ENCODE peak calls at places on chromosomes 16 and 17, in nine cellular contexts. One of them, this sample, is unnamed.

GRCh38 chr16:12020007-12020406 is 43.5 kb downstream of the SNX29 start:
- DNase-seq in mesenteric fat pad: no peak
- DNase-seq in T-helper 1 cell: no peak
- DNase-seq in NCI-H460: no peak
- DNase-seq in frontal cortex: no peak
- DNase-seq in T-helper 2 cell: no peak
- DNase-seq in NCI-H2081: no peak
- DNase-seq in DND-41: no peak
- DNase-seq in brain microvascular endothelial cell: no peak
- DNase-seq in this sample: no peak

GRCh38 chr17:66416207-66416940 is 114.0 kb downstream of the PRKCA start:
- DNase-seq in brain microvascular endothelial cell: no peak
- DNase-seq in mesenteric fat pad: no peak
- DNase-seq in frontal cortex: no peak
- DNase-seq in T-helper 2 cell: no peak
- DNase-seq in NCI-H2081: peak
- DNase-seq in T-helper 1 cell: no peak
- DNase-seq in NCI-H460: no peak
- DNase-seq in DND-41: no peak
- DNase-seq in this sample: no peak

GRCh38 chr17:48055531-48056245 is 7.5 kb downstream of the NFE2L1 start:
- DNase-seq in NCI-H2081: no peak
- DNase-seq in DND-41: peak
- DNase-seq in T-helper 2 cell: no peak
- DNase-seq in T-helper 1 cell: no peak
- DNase-seq in mesenteric fat pad: peak
- DNase-seq in NCI-H460: peak
- DNase-seq in brain microvascular endothelial cell: no peak
- DNase-seq in frontal cortex: no peak
- DNase-seq in this sample: no peak

GRCh38 chr17:17151055-17151454 is 55.1 kb downstream of the PLD6 start:
- DNase-seq in NCI-H460: no peak
- DNase-seq in DND-41: no peak
- DNase-seq in T-helper 1 cell: no peak
- DNase-seq in T-helper 2 cell: no peak
- DNase-seq in brain microvascular endothelial cell: peak
- DNase-seq in NCI-H2081: no peak
- DNase-seq in mesenteric fat pad: no peak
- DNase-seq in frontal cortex: no peak
- DNase-seq in this sample: no peak

GRCh38 chr17:40564195-40564882 is 933 bp downstream of the CCR7 start:
- DNase-seq in mesenteric fat pad: peak
- DNase-seq in T-helper 2 cell: no peak
- DNase-seq in frontal cortex: no peak
- DNase-seq in NCI-H2081: no peak
- DNase-seq in NCI-H460: no peak
- DNase-seq in DND-41: no peak
- DNase-seq in brain microvascular endothelial cell: no peak
- DNase-seq in T-helper 1 cell: no peak
- DNase-seq in this sample: no peak

GRCh38 chr17:48472485-48473281 is 42.7 kb upstream of the SKAP1 start:
- DNase-seq in brain microvascular endothelial cell: peak
- DNase-seq in DND-41: no peak
- DNase-seq in mesenteric fat pad: no peak
- DNase-seq in T-helper 2 cell: no peak
- DNase-seq in frontal cortex: no peak
- DNase-seq in NCI-H460: no peak
- DNase-seq in NCI-H2081: peak
- DNase-seq in T-helper 1 cell: no peak
- DNase-seq in this sample: no peak

GRCh38 chr17:9409026-9409425 is 166.6 kb downstream of the STX8 start:
- DNase-seq in mesenteric fat pad: no peak
- DNase-seq in T-helper 1 cell: no peak
- DNase-seq in T-helper 2 cell: no peak
- DNase-seq in brain microvascular endothelial cell: no peak
- DNase-seq in NCI-H2081: no peak
- DNase-seq in NCI-H460: no peak
- DNase-seq in frontal cortex: no peak
- DNase-seq in DND-41: no peak
- DNase-seq in this sample: no peak

GRCh38 chr17:36602030-36602737 is 801 bp downstream of the MRM1 start:
- DNase-seq in mesenteric fat pad: peak
- DNase-seq in T-helper 2 cell: no peak
- DNase-seq in NCI-H460: no peak
- DNase-seq in DND-41: peak
- DNase-seq in T-helper 1 cell: no peak
- DNase-seq in frontal cortex: no peak
- DNase-seq in NCI-H2081: peak
- DNase-seq in brain microvascular endothelial cell: no peak
- DNase-seq in this sample: no peak

GRCh38 chr17:79711715-79712305 is 18.9 kb upstream of the ENPP7 start:
- DNase-seq in mesenteric fat pad: no peak
- DNase-seq in frontal cortex: no peak
- DNase-seq in DND-41: no peak
- DNase-seq in brain microvascular endothelial cell: no peak
- DNase-seq in NCI-H460: no peak
- DNase-seq in T-helper 1 cell: no peak
- DNase-seq in NCI-H2081: no peak
- DNase-seq in T-helper 2 cell: no peak
- DNase-seq in this sample: no peak

GRCh38 chr16:22424161-22424937 is 49.9 kb upstream of the CDR2 start:
- DNase-seq in T-helper 1 cell: no peak
- DNase-seq in DND-41: no peak
- DNase-seq in mesenteric fat pad: no peak
- DNase-seq in NCI-H460: no peak
- DNase-seq in frontal cortex: no peak
- DNase-seq in NCI-H2081: no peak
- DNase-seq in T-helper 2 cell: no peak
- DNase-seq in brain microvascular endothelial cell: no peak
- DNase-seq in this sample: no peak

GRCh38 chr17:38897671-38898290 is 27.6 kb upstream of the LASP1NB start:
- DNase-seq in NCI-H2081: peak
- DNase-seq in NCI-H460: no peak
- DNase-seq in DND-41: no peak
- DNase-seq in T-helper 1 cell: no peak
- DNase-seq in T-helper 2 cell: no peak
- DNase-seq in brain microvascular endothelial cell: no peak
- DNase-seq in frontal cortex: no peak
- DNase-seq in mesenteric fat pad: no peak
- DNase-seq in this sample: no peak

GRCh38 chr16:14473488-14473887 is 156.6 kb downstream of the PARN start:
- DNase-seq in T-helper 2 cell: no peak
- DNase-seq in DND-41: no peak
- DNase-seq in NCI-H460: no peak
- DNase-seq in mesenteric fat pad: no peak
- DNase-seq in T-helper 1 cell: no peak
- DNase-seq in brain microvascular endothelial cell: no peak
- DNase-seq in NCI-H2081: no peak
- DNase-seq in frontal cortex: no peak
- DNase-seq in this sample: no peak

GRCh38 chr17:58755577-58756245 is at the start of gene PPM1E:
- DNase-seq in NCI-H460: peak
- DNase-seq in mesenteric fat pad: no peak
- DNase-seq in brain microvascular endothelial cell: peak
- DNase-seq in frontal cortex: peak
- DNase-seq in T-helper 1 cell: peak
- DNase-seq in DND-41: no peak
- DNase-seq in NCI-H2081: peak
- DNase-seq in T-helper 2 cell: no peak
- DNase-seq in this sample: peak

GRCh38 chr16:16009396-16009795 is 60.0 kb downstream of the ABCC1 start:
- DNase-seq in T-helper 2 cell: no peak
- DNase-seq in mesenteric fat pad: no peak
- DNase-seq in NCI-H460: no peak
- DNase-seq in brain microvascular endothelial cell: no peak
- DNase-seq in T-helper 1 cell: no peak
- DNase-seq in NCI-H2081: no peak
- DNase-seq in frontal cortex: no peak
- DNase-seq in DND-41: no peak
- DNase-seq in this sample: no peak

GRCh38 chr16:81469710-81470481 is 25.3 kb downstream of the CMIP start:
- DNase-seq in DND-41: peak
- DNase-seq in brain microvascular endothelial cell: no peak
- DNase-seq in frontal cortex: no peak
- DNase-seq in NCI-H460: no peak
- DNase-seq in T-helper 1 cell: no peak
- DNase-seq in mesenteric fat pad: no peak
- DNase-seq in T-helper 2 cell: no peak
- DNase-seq in NCI-H2081: no peak
- DNase-seq in this sample: peak

GRCh38 chr17:69404398-69404797 is 10.1 kb upstream of the MAP2K6 start:
- DNase-seq in brain microvascular endothelial cell: no peak
- DNase-seq in NCI-H2081: no peak
- DNase-seq in T-helper 2 cell: no peak
- DNase-seq in mesenteric fat pad: no peak
- DNase-seq in DND-41: no peak
- DNase-seq in NCI-H460: peak
- DNase-seq in T-helper 1 cell: no peak
- DNase-seq in frontal cortex: no peak
- DNase-seq in this sample: no peak

GRCh38 chr17:78458091-78458490 is 79.6 kb downstream of the PGS1 start:
- DNase-seq in DND-41: no peak
- DNase-seq in frontal cortex: no peak
- DNase-seq in T-helper 1 cell: no peak
- DNase-seq in mesenteric fat pad: no peak
- DNase-seq in NCI-H460: no peak
- DNase-seq in NCI-H2081: no peak
- DNase-seq in T-helper 2 cell: no peak
- DNase-seq in brain microvascular endothelial cell: no peak
- DNase-seq in this sample: no peak

GRCh38 chr17:52170963-52171572 is 12.6 kb upstream of the CA10 start:
- DNase-seq in mesenteric fat pad: no peak
- DNase-seq in DND-41: peak
- DNase-seq in T-helper 1 cell: no peak
- DNase-seq in T-helper 2 cell: no peak
- DNase-seq in frontal cortex: no peak
- DNase-seq in NCI-H2081: peak
- DNase-seq in NCI-H460: no peak
- DNase-seq in brain microvascular endothelial cell: no peak
- DNase-seq in this sample: no peak

GRCh38 chr16:50137268-50137667 is 15.8 kb upstream of the TENT4B start:
- DNase-seq in DND-41: no peak
- DNase-seq in T-helper 2 cell: no peak
- DNase-seq in NCI-H460: no peak
- DNase-seq in mesenteric fat pad: peak
- DNase-seq in T-helper 1 cell: no peak
- DNase-seq in frontal cortex: no peak
- DNase-seq in brain microvascular endothelial cell: no peak
- DNase-seq in NCI-H2081: no peak
- DNase-seq in this sample: no peak

GRCh38 chr16:69223882-69224281 is 36.9 kb downstream of the SNTB2 start:
- DNase-seq in T-helper 1 cell: no peak
- DNase-seq in mesenteric fat pad: no peak
- DNase-seq in NCI-H2081: no peak
- DNase-seq in DND-41: no peak
- DNase-seq in NCI-H460: no peak
- DNase-seq in frontal cortex: no peak
- DNase-seq in brain microvascular endothelial cell: no peak
- DNase-seq in T-helper 2 cell: no peak
- DNase-seq in this sample: no peak

GRCh38 chr16:2365895-2366294 is 25.4 kb upstream of the ABCA3 start:
- DNase-seq in T-helper 1 cell: no peak
- DNase-seq in frontal cortex: no peak
- DNase-seq in brain microvascular endothelial cell: peak
- DNase-seq in DND-41: no peak
- DNase-seq in NCI-H2081: no peak
- DNase-seq in T-helper 2 cell: no peak
- DNase-seq in mesenteric fat pad: no peak
- DNase-seq in NCI-H460: no peak
- DNase-seq in this sample: no peak

GRCh38 chr17:31274252-31274651 is 22.8 kb downstream of the OMG start:
- DNase-seq in T-helper 1 cell: no peak
- DNase-seq in DND-41: no peak
- DNase-seq in frontal cortex: no peak
- DNase-seq in T-helper 2 cell: no peak
- DNase-seq in mesenteric fat pad: no peak
- DNase-seq in NCI-H2081: peak
- DNase-seq in NCI-H460: no peak
- DNase-seq in brain microvascular endothelial cell: no peak
- DNase-seq in this sample: no peak

GRCh38 chr17:1180958-1181768 is 1.4 kb upstream of the ABR start:
- DNase-seq in brain microvascular endothelial cell: no peak
- DNase-seq in frontal cortex: no peak
- DNase-seq in DND-41: no peak
- DNase-seq in mesenteric fat pad: no peak
- DNase-seq in NCI-H460: no peak
- DNase-seq in NCI-H2081: no peak
- DNase-seq in T-helper 2 cell: no peak
- DNase-seq in T-helper 1 cell: no peak
- DNase-seq in this sample: no peak

GRCh38 chr16:82655315-82655714 is 28.5 kb downstream of the CDH13 start:
- DNase-seq in NCI-H460: peak
- DNase-seq in T-helper 1 cell: peak
- DNase-seq in brain microvascular endothelial cell: peak
- DNase-seq in mesenteric fat pad: no peak
- DNase-seq in frontal cortex: no peak
- DNase-seq in DND-41: peak
- DNase-seq in T-helper 2 cell: peak
- DNase-seq in NCI-H2081: no peak
- DNase-seq in this sample: peak

GRCh38 chr16:24430937-24431760 is 108.2 kb upstream of the RBBP6 start:
- DNase-seq in mesenteric fat pad: no peak
- DNase-seq in brain microvascular endothelial cell: no peak
- DNase-seq in NCI-H460: no peak
- DNase-seq in frontal cortex: no peak
- DNase-seq in T-helper 2 cell: no peak
- DNase-seq in NCI-H2081: no peak
- DNase-seq in T-helper 1 cell: no peak
- DNase-seq in DND-41: no peak
- DNase-seq in this sample: no peak

GRCh38 chr17:64992325-64992802 is 64.2 kb downstream of the GNA13 start:
- DNase-seq in frontal cortex: no peak
- DNase-seq in DND-41: no peak
- DNase-seq in mesenteric fat pad: no peak
- DNase-seq in brain microvascular endothelial cell: peak
- DNase-seq in T-helper 1 cell: no peak
- DNase-seq in NCI-H460: no peak
- DNase-seq in NCI-H2081: no peak
- DNase-seq in T-helper 2 cell: no peak
- DNase-seq in this sample: no peak

GRCh38 chr16:67470314-67470713 is 10.6 kb downstream of the ATP6V0D1 start:
- DNase-seq in DND-41: no peak
- DNase-seq in NCI-H2081: no peak
- DNase-seq in mesenteric fat pad: no peak
- DNase-seq in T-helper 1 cell: no peak
- DNase-seq in frontal cortex: peak
- DNase-seq in brain microvascular endothelial cell: no peak
- DNase-seq in T-helper 2 cell: no peak
- DNase-seq in NCI-H460: no peak
- DNase-seq in this sample: no peak

GRCh38 chr16:27515874-27516353 is 33.8 kb downstream of the GTF3C1 start:
- DNase-seq in T-helper 2 cell: no peak
- DNase-seq in T-helper 1 cell: no peak
- DNase-seq in brain microvascular endothelial cell: peak
- DNase-seq in NCI-H2081: no peak
- DNase-seq in mesenteric fat pad: no peak
- DNase-seq in DND-41: peak
- DNase-seq in NCI-H460: peak
- DNase-seq in frontal cortex: no peak
- DNase-seq in this sample: peak

GRCh38 chr16:1870365-1871082 is 1.4 kb downstream of the MEIOB start:
- DNase-seq in NCI-H460: peak
- DNase-seq in T-helper 2 cell: no peak
- DNase-seq in DND-41: no peak
- DNase-seq in brain microvascular endothelial cell: peak
- DNase-seq in mesenteric fat pad: no peak
- DNase-seq in NCI-H2081: no peak
- DNase-seq in T-helper 1 cell: no peak
- DNase-seq in frontal cortex: no peak
- DNase-seq in this sample: no peak